ENCODE peak calls at places on chromosome 18, in seven cellular contexts. One of them, this sample, is unnamed.

GRCh38 chr18:46751882-46752281 is 5.0 kb downstream of the ST8SIA5 start:
- DNase-seq in cardiac muscle cell: no peak
- DNase-seq in stimulated activated CD8-positive, alpha-beta memory T cell treated with anti-CD3 and anti-CD28 coated beads, Interleukin-15, amount 100 ng/mL, for 1 hour: no peak
- DNase-seq in progenitor cell of endocrine pancreas: no peak
- DNase-seq in foreskin fibroblast: no peak
- DNase-seq in astrocyte of the spinal cord: no peak
- DNase-seq in anterior cingulate cortex: no peak
- DNase-seq in this sample: no peak

GRCh38 chr18:37956902-37957301 is 391.3 kb upstream of the CELF4 start:
- DNase-seq in foreskin fibroblast: no peak
- DNase-seq in progenitor cell of endocrine pancreas: no peak
- DNase-seq in cardiac muscle cell: no peak
- DNase-seq in anterior cingulate cortex: no peak
- DNase-seq in stimulated activated CD8-positive, alpha-beta memory T cell treated with anti-CD3 and anti-CD28 coated beads, Interleukin-15, amount 100 ng/mL, for 1 hour: no peak
- DNase-seq in astrocyte of the spinal cord: no peak
- DNase-seq in this sample: no peak

GRCh38 chr18:5294113-5294617 is 1.4 kb downstream of the ZBTB14 start:
- DNase-seq in progenitor cell of endocrine pancreas: no peak
- DNase-seq in astrocyte of the spinal cord: no peak
- DNase-seq in stimulated activated CD8-positive, alpha-beta memory T cell treated with anti-CD3 and anti-CD28 coated beads, Interleukin-15, amount 100 ng/mL, for 1 hour: no peak
- DNase-seq in foreskin fibroblast: no peak
- DNase-seq in cardiac muscle cell: peak; percentile 1
- DNase-seq in anterior cingulate cortex: peak; percentile 47
- DNase-seq in this sample: no peak

GRCh38 chr18:70464343-70465114 is 175.7 kb downstream of the SOCS6 start:
- DNase-seq in foreskin fibroblast: peak; percentile 24
- DNase-seq in stimulated activated CD8-positive, alpha-beta memory T cell treated with anti-CD3 and anti-CD28 coated beads, Interleukin-15, amount 100 ng/mL, for 1 hour: no peak
- DNase-seq in progenitor cell of endocrine pancreas: peak; percentile 37
- DNase-seq in astrocyte of the spinal cord: peak; percentile 62
- DNase-seq in cardiac muscle cell: peak; percentile 78
- DNase-seq in anterior cingulate cortex: peak; percentile 85
- DNase-seq in this sample: peak; percentile 47

GRCh38 chr18:12008181-12008767 is 27.0 kb downstream of the IMPA2 start:
- DNase-seq in astrocyte of the spinal cord: no peak
- DNase-seq in foreskin fibroblast: no peak
- DNase-seq in anterior cingulate cortex: no peak
- DNase-seq in cardiac muscle cell: no peak
- DNase-seq in stimulated activated CD8-positive, alpha-beta memory T cell treated with anti-CD3 and anti-CD28 coated beads, Interleukin-15, amount 100 ng/mL, for 1 hour: no peak
- DNase-seq in progenitor cell of endocrine pancreas: no peak
- DNase-seq in this sample: no peak

GRCh38 chr18:40917096-40917495 is 1037.9 kb upstream of the PIK3C3 start:
- DNase-seq in astrocyte of the spinal cord: peak; percentile 20
- DNase-seq in anterior cingulate cortex: no peak
- DNase-seq in stimulated activated CD8-positive, alpha-beta memory T cell treated with anti-CD3 and anti-CD28 coated beads, Interleukin-15, amount 100 ng/mL, for 1 hour: no peak
- DNase-seq in foreskin fibroblast: peak; percentile 27
- DNase-seq in progenitor cell of endocrine pancreas: no peak
- DNase-seq in cardiac muscle cell: no peak
- DNase-seq in this sample: no peak

GRCh38 chr18:79579807-79580480 is 99.7 kb upstream of the CTDP1 start:
- DNase-seq in foreskin fibroblast: no peak
- DNase-seq in anterior cingulate cortex: no peak
- DNase-seq in stimulated activated CD8-positive, alpha-beta memory T cell treated with anti-CD3 and anti-CD28 coated beads, Interleukin-15, amount 100 ng/mL, for 1 hour: no peak
- DNase-seq in cardiac muscle cell: no peak
- DNase-seq in progenitor cell of endocrine pancreas: no peak
- DNase-seq in astrocyte of the spinal cord: no peak
- DNase-seq in this sample: no peak

GRCh38 chr18:25467226-25468065 is 115.5 kb upstream of the ZNF521 start:
- DNase-seq in anterior cingulate cortex: no peak
- DNase-seq in stimulated activated CD8-positive, alpha-beta memory T cell treated with anti-CD3 and anti-CD28 coated beads, Interleukin-15, amount 100 ng/mL, for 1 hour: no peak
- DNase-seq in foreskin fibroblast: peak; percentile 61
- DNase-seq in cardiac muscle cell: no peak
- DNase-seq in astrocyte of the spinal cord: no peak
- DNase-seq in progenitor cell of endocrine pancreas: no peak
- DNase-seq in this sample: no peak

GRCh38 chr18:37306420-37306819 is 259.2 kb downstream of the CELF4 start:
- DNase-seq in foreskin fibroblast: no peak
- DNase-seq in anterior cingulate cortex: no peak
- DNase-seq in progenitor cell of endocrine pancreas: no peak
- DNase-seq in astrocyte of the spinal cord: no peak
- DNase-seq in stimulated activated CD8-positive, alpha-beta memory T cell treated with anti-CD3 and anti-CD28 coated beads, Interleukin-15, amount 100 ng/mL, for 1 hour: no peak
- DNase-seq in cardiac muscle cell: no peak
- DNase-seq in this sample: no peak

GRCh38 chr18:34364699-34365098 is 140.0 kb upstream of the NOL4 start:
- DNase-seq in cardiac muscle cell: no peak
- DNase-seq in progenitor cell of endocrine pancreas: no peak
- DNase-seq in foreskin fibroblast: no peak
- DNase-seq in astrocyte of the spinal cord: no peak
- DNase-seq in anterior cingulate cortex: no peak
- DNase-seq in stimulated activated CD8-positive, alpha-beta memory T cell treated with anti-CD3 and anti-CD28 coated beads, Interleukin-15, amount 100 ng/mL, for 1 hour: no peak
- DNase-seq in this sample: no peak

GRCh38 chr18:36153203-36153602 is 23.5 kb downstream of the ELP2 start:
- DNase-seq in foreskin fibroblast: peak; percentile 44
- DNase-seq in astrocyte of the spinal cord: peak; percentile 84
- DNase-seq in progenitor cell of endocrine pancreas: no peak
- DNase-seq in anterior cingulate cortex: no peak
- DNase-seq in stimulated activated CD8-positive, alpha-beta memory T cell treated with anti-CD3 and anti-CD28 coated beads, Interleukin-15, amount 100 ng/mL, for 1 hour: no peak
- DNase-seq in cardiac muscle cell: peak; percentile 87
- DNase-seq in this sample: no peak

GRCh38 chr18:22559414-22560282 is 141.9 kb upstream of the CTAGE1 start:
- DNase-seq in foreskin fibroblast: peak; percentile 49
- DNase-seq in stimulated activated CD8-positive, alpha-beta memory T cell treated with anti-CD3 and anti-CD28 coated beads, Interleukin-15, amount 100 ng/mL, for 1 hour: no peak
- DNase-seq in anterior cingulate cortex: no peak
- DNase-seq in astrocyte of the spinal cord: peak; percentile 58
- DNase-seq in progenitor cell of endocrine pancreas: peak; percentile 69
- DNase-seq in cardiac muscle cell: peak; percentile 85
- DNase-seq in this sample: no peak

GRCh38 chr18:22572321-22572720 is 154.6 kb upstream of the CTAGE1 start:
- DNase-seq in cardiac muscle cell: no peak
- DNase-seq in progenitor cell of endocrine pancreas: no peak
- DNase-seq in astrocyte of the spinal cord: no peak
- DNase-seq in foreskin fibroblast: no peak
- DNase-seq in anterior cingulate cortex: no peak
- DNase-seq in stimulated activated CD8-positive, alpha-beta memory T cell treated with anti-CD3 and anti-CD28 coated beads, Interleukin-15, amount 100 ng/mL, for 1 hour: no peak
- DNase-seq in this sample: no peak

GRCh38 chr18:8703781-8704301 is 1.5 kb upstream of the MTCL1 start:
- DNase-seq in astrocyte of the spinal cord: no peak
- DNase-seq in foreskin fibroblast: no peak
- DNase-seq in anterior cingulate cortex: no peak
- DNase-seq in progenitor cell of endocrine pancreas: no peak
- DNase-seq in cardiac muscle cell: no peak
- DNase-seq in stimulated activated CD8-positive, alpha-beta memory T cell treated with anti-CD3 and anti-CD28 coated beads, Interleukin-15, amount 100 ng/mL, for 1 hour: no peak
- DNase-seq in this sample: no peak

GRCh38 chr18:23307567-23308295 is 145.4 kb upstream of the RIOK3 start:
- DNase-seq in anterior cingulate cortex: no peak
- DNase-seq in cardiac muscle cell: peak; percentile 64
- DNase-seq in progenitor cell of endocrine pancreas: no peak
- DNase-seq in foreskin fibroblast: peak; percentile 34
- DNase-seq in stimulated activated CD8-positive, alpha-beta memory T cell treated with anti-CD3 and anti-CD28 coated beads, Interleukin-15, amount 100 ng/mL, for 1 hour: no peak
- DNase-seq in astrocyte of the spinal cord: peak; percentile 64
- DNase-seq in this sample: no peak

GRCh38 chr18:58674159-58674558 is 2.9 kb downstream of the MALT1 start:
- DNase-seq in anterior cingulate cortex: no peak
- DNase-seq in astrocyte of the spinal cord: no peak
- DNase-seq in cardiac muscle cell: no peak
- DNase-seq in progenitor cell of endocrine pancreas: no peak
- DNase-seq in stimulated activated CD8-positive, alpha-beta memory T cell treated with anti-CD3 and anti-CD28 coated beads, Interleukin-15, amount 100 ng/mL, for 1 hour: no peak
- DNase-seq in foreskin fibroblast: no peak
- DNase-seq in this sample: no peak

GRCh38 chr18:2111456-2111855 is 459.8 kb downstream of the METTL4 start:
- DNase-seq in progenitor cell of endocrine pancreas: no peak
- DNase-seq in anterior cingulate cortex: no peak
- DNase-seq in stimulated activated CD8-positive, alpha-beta memory T cell treated with anti-CD3 and anti-CD28 coated beads, Interleukin-15, amount 100 ng/mL, for 1 hour: no peak
- DNase-seq in astrocyte of the spinal cord: peak; percentile 60
- DNase-seq in cardiac muscle cell: peak; percentile 34
- DNase-seq in foreskin fibroblast: no peak
- DNase-seq in this sample: no peak

GRCh38 chr18:33201509-33201926 is 239.0 kb downstream of the CCDC178 start:
- DNase-seq in astrocyte of the spinal cord: peak; percentile 69
- DNase-seq in progenitor cell of endocrine pancreas: no peak
- DNase-seq in stimulated activated CD8-positive, alpha-beta memory T cell treated with anti-CD3 and anti-CD28 coated beads, Interleukin-15, amount 100 ng/mL, for 1 hour: no peak
- DNase-seq in foreskin fibroblast: no peak
- DNase-seq in cardiac muscle cell: peak; percentile 30
- DNase-seq in anterior cingulate cortex: no peak
- DNase-seq in this sample: peak; percentile 3

This sample was measured in nucleus accumbens.